ENCODE peak calls at places on chromosomes 5 and 9, in four cellular contexts. One of them, this sample, is unnamed.

GRCh38 chr5:135834639-135835529 is at the start of gene SLC25A48:
- DNase-seq in PC-9: no peak
- DNase-seq in brain microvascular endothelial cell: no peak
- DNase-seq in endodermal cell: peak; percentile 96
- DNase-seq in this sample: peak; percentile 83

GRCh38 chr9:109035684-109036423 is 22.6 kb upstream of the CTNNAL1 start:
- DNase-seq in PC-9: peak; percentile 99
- DNase-seq in brain microvascular endothelial cell: peak; percentile 52
- DNase-seq in endodermal cell: no peak
- DNase-seq in this sample: no peak

GRCh38 chr5:5050797-5051196 is 89.3 kb upstream of the ADAMTS16 start:
- DNase-seq in PC-9: no peak
- DNase-seq in brain microvascular endothelial cell: no peak
- DNase-seq in endodermal cell: no peak
- DNase-seq in this sample: no peak

GRCh38 chr9:95073918-95074317 is 243.6 kb downstream of the FANCC start:
- DNase-seq in PC-9: no peak
- DNase-seq in brain microvascular endothelial cell: no peak
- DNase-seq in endodermal cell: no peak
- DNase-seq in this sample: no peak

GRCh38 chr9:135905380-135906282 is 1.7 kb downstream of the CAMSAP1 start:
- DNase-seq in PC-9: peak; percentile 82
- DNase-seq in brain microvascular endothelial cell: no peak
- DNase-seq in endodermal cell: no peak
- DNase-seq in this sample: no peak

GRCh38 chr9:113484258-113484730 is 20.8 kb downstream of the RGS3 start:
- DNase-seq in PC-9: no peak
- DNase-seq in brain microvascular endothelial cell: peak; percentile 11
- DNase-seq in endodermal cell: peak; percentile 19
- DNase-seq in this sample: no peak

GRCh38 chr9:134224130-134224826 is 59.9 kb upstream of the RNU6ATAC start:
- DNase-seq in PC-9: no peak
- DNase-seq in brain microvascular endothelial cell: no peak
- DNase-seq in endodermal cell: no peak
- DNase-seq in this sample: no peak

GRCh38 chr9:79757906-79758669 is 186.3 kb downstream of the TLE4 start:
- DNase-seq in PC-9: no peak
- DNase-seq in brain microvascular endothelial cell: no peak
- DNase-seq in endodermal cell: no peak
- DNase-seq in this sample: no peak

GRCh38 chr5:140042551-140043507 is at the start of gene NRG2:
- DNase-seq in PC-9: peak; percentile 45
- DNase-seq in brain microvascular endothelial cell: peak; percentile 22
- DNase-seq in endodermal cell: peak; percentile 94
- DNase-seq in this sample: peak; percentile 87

GRCh38 chr5:172064766-172065165 is 58.3 kb upstream of the FBXW11 start:
- DNase-seq in PC-9: no peak
- DNase-seq in brain microvascular endothelial cell: no peak
- DNase-seq in endodermal cell: no peak
- DNase-seq in this sample: no peak

GRCh38 chr5:171999877-172000276 is 6.6 kb downstream of the FBXW11 start:
- DNase-seq in PC-9: no peak
- DNase-seq in brain microvascular endothelial cell: no peak
- DNase-seq in endodermal cell: no peak
- DNase-seq in this sample: no peak

GRCh38 chr5:148938535-148938907 is 112.1 kb downstream of the ADRB2 start:
- DNase-seq in PC-9: no peak
- DNase-seq in brain microvascular endothelial cell: no peak
- DNase-seq in endodermal cell: no peak
- DNase-seq in this sample: no peak

GRCh38 chr9:129889936-129890717 is 54.9 kb downstream of the USP20 start:
- DNase-seq in PC-9: no peak
- DNase-seq in brain microvascular endothelial cell: no peak
- DNase-seq in endodermal cell: peak; percentile 87
- DNase-seq in this sample: no peak

GRCh38 chr5:58462154-58462553 is 2.3 kb upstream of the PLK2 start:
- DNase-seq in PC-9: no peak
- DNase-seq in brain microvascular endothelial cell: no peak
- DNase-seq in endodermal cell: no peak
- DNase-seq in this sample: peak; percentile 42

GRCh38 chr9:76107487-76107886 is 217.0 kb downstream of the PCSK5 start:
- DNase-seq in PC-9: no peak
- DNase-seq in brain microvascular endothelial cell: no peak
- DNase-seq in endodermal cell: no peak
- DNase-seq in this sample: no peak

GRCh38 chr5:100623719-100624118 is 88.5 kb downstream of the FAM174A start:
- DNase-seq in PC-9: no peak
- DNase-seq in brain microvascular endothelial cell: peak; percentile 38
- DNase-seq in endodermal cell: no peak
- DNase-seq in this sample: no peak

GRCh38 chr5:148690945-148691344 is 36.6 kb upstream of the HTR4 start:
- DNase-seq in PC-9: no peak
- DNase-seq in brain microvascular endothelial cell: no peak
- DNase-seq in endodermal cell: no peak
- DNase-seq in this sample: no peak

GRCh38 chr9:16337322-16338029 is 533.0 kb downstream of the BNC2 start:
- DNase-seq in PC-9: peak; percentile 96
- DNase-seq in brain microvascular endothelial cell: peak; percentile 90
- DNase-seq in endodermal cell: no peak
- DNase-seq in this sample: no peak

GRCh38 chr5:35120745-35121144 is 73.0 kb upstream of the AGXT2 start:
- DNase-seq in PC-9: peak; percentile 21
- DNase-seq in brain microvascular endothelial cell: no peak
- DNase-seq in endodermal cell: no peak
- DNase-seq in this sample: no peak

GRCh38 chr5:24401767-24402166 is 243.0 kb downstream of the CDH10 start:
- DNase-seq in PC-9: no peak
- DNase-seq in brain microvascular endothelial cell: peak; percentile 3
- DNase-seq in endodermal cell: no peak
- DNase-seq in this sample: no peak

GRCh38 chr9:129584136-129584535 is 36.8 kb downstream of the C9orf50 start:
- DNase-seq in PC-9: peak; percentile 63
- DNase-seq in brain microvascular endothelial cell: peak; percentile 86
- DNase-seq in endodermal cell: peak; percentile 90
- DNase-seq in this sample: peak; percentile 81

GRCh38 chr5:6504677-6505414 is 56.2 kb downstream of the UBE2QL1 start:
- DNase-seq in PC-9: no peak
- DNase-seq in brain microvascular endothelial cell: no peak
- DNase-seq in endodermal cell: peak; percentile 24
- DNase-seq in this sample: no peak
- TF ChIP-seq CTCF in PC-9: no peak
- TF ChIP-seq CTCF in brain microvascular endothelial cell: no peak
- TF ChIP-seq CTCF in endodermal cell: no peak
- TF ChIP-seq CTCF in this sample: no peak

GRCh38 chr5:2748841-2749513 is 2.5 kb downstream of the IRX2 start:
- DNase-seq in PC-9: no peak
- DNase-seq in brain microvascular endothelial cell: no peak
- DNase-seq in endodermal cell: peak; percentile 52
- DNase-seq in this sample: peak; percentile 13

GRCh38 chr5:2750026-2750757 is 1.3 kb downstream of the IRX2 start:
- DNase-seq in PC-9: no peak
- DNase-seq in brain microvascular endothelial cell: no peak
- DNase-seq in endodermal cell: peak; percentile 64
- DNase-seq in this sample: no peak

GRCh38 chr5:2750758-2751464 is 566 bp downstream of the IRX2 start:
- DNase-seq in PC-9: no peak
- DNase-seq in brain microvascular endothelial cell: no peak
- DNase-seq in endodermal cell: peak; percentile 80
- DNase-seq in this sample: peak; percentile 49

GRCh38 chr5:2748180-2748840 is 3.2 kb downstream of the IRX2 start:
- DNase-seq in PC-9: no peak
- DNase-seq in brain microvascular endothelial cell: no peak
- DNase-seq in endodermal cell: no peak
- DNase-seq in this sample: peak; percentile 3

GRCh38 chr5:2749514-2750025 is 1.9 kb downstream of the IRX2 start:
- DNase-seq in PC-9: no peak
- DNase-seq in brain microvascular endothelial cell: no peak
- DNase-seq in endodermal cell: peak; percentile 51
- DNase-seq in this sample: no peak
- H3K4me3 ChIP-seq in PC-9: no peak overlapping the region
- H3K4me3 ChIP-seq in brain microvascular endothelial cell: no peak overlapping the region
- H3K4me3 ChIP-seq in endodermal cell: peak overlapping the region; percentile 85
- H3K4me3 ChIP-seq in this sample: no peak overlapping the region

DNA sequence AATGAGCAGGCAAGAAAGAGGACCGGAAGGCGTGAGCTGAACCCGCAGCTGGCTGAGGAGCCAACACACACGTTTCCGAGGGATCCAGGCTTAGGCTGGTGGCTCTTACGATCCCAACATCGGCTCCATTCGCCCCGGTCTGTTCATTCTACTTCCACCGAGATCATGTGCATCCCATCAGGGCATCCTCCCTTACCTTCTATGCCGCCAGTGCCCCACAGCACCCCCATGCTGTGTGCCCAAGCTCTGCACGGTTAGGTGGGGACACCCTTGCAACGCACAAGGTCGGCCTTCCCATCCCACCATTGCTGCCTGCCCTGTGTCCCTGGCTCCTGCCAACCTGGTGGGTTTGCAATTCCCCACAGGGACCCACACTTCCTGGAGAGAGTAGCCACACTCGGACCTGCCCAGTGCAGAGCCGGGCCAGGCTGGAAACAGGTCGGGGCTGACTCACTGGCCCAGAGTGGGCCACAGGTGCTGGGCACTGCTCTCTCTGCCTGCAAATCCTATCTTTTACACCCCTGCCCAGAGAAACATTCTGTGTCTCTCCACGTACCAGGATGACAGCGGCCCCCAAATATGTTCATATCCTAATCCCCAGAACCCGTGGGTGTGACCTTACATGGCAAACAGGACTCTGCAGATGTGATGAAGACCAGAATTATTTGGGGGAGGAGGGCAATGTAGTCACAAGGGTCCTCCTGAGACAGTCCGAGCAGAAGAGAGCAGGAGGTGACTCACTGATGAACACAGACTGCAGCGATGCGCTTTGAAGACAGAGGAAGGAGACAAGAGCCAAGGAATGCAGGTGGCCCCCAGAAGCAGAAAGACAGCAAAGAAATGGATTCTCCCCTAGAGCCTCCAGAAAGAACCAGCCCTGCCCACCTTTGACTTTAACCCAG is 182.2 kb downstream of the AUH start:
- DNase-seq in PC-9: peak; percentile 58
- DNase-seq in brain microvascular endothelial cell: peak; percentile 71
- DNase-seq in endodermal cell: no peak
- DNase-seq in this sample: no peak
- TF ChIP-seq CTCF in PC-9: no peak
- TF ChIP-seq CTCF in brain microvascular endothelial cell: no peak
- TF ChIP-seq CTCF in endodermal cell: no peak
- TF ChIP-seq CTCF in this sample: no peak

GRCh38 chr9:102273952-102274351 is 535.5 kb upstream of the GRIN3A start:
- DNase-seq in PC-9: no peak
- DNase-seq in brain microvascular endothelial cell: peak; percentile 22
- DNase-seq in endodermal cell: no peak
- DNase-seq in this sample: no peak
- H3K4me3 ChIP-seq in PC-9: no peak overlapping the region
- H3K4me3 ChIP-seq in brain microvascular endothelial cell: no peak overlapping the region
- H3K4me3 ChIP-seq in endodermal cell: no peak overlapping the region
- H3K4me3 ChIP-seq in this sample: no peak overlapping the region

DNA sequence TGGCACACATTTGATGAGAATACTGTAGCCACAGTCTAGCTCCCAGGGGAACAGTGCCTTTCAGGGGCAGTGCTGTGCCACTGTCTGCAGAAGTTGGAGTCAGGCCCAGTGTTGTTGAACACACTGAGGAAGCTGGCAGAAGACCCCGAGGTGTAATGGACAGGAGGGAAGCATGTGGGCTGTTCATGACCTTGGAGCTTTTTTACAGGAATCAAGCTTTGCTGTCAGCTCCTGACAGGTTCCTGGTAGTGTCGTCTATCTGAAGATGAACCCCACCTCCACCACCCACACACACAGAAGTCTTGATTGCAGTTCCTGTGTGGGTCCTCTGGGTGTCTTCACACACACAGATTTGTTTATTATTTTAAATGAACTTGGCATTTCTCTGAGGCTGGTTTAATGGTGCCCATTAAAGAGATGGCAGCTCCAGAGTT is 40.3 kb upstream of the TNFAIP8 start:
- DNase-seq in PC-9: no peak
- DNase-seq in brain microvascular endothelial cell: no peak
- DNase-seq in endodermal cell: peak; percentile 51
- DNase-seq in this sample: peak; percentile 37
- TF ChIP-seq CTCF in PC-9: peak; percentile 46
- TF ChIP-seq CTCF in brain microvascular endothelial cell: peak; percentile 57
- TF ChIP-seq CTCF in endodermal cell: peak; percentile 49
- TF ChIP-seq CTCF in this sample: peak; percentile 32

DNA sequence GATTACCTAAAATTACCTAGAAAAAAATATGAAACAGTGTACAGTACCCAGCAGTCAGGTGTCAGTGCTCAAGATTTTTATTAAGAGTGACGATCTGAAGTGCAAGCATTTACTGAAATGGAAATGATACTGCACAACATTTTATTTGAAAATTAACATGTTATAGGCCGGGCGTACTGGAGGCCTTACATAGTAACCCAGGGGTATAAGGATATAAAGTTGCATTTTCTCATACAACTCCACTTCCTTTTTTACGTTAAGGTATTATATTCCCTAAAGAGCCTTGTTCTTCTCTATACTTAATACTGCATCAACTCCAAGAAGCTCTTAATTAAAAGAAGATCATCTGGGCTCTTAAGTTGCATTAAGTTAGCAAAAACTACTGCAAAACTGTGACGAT is 3.3 kb downstream of the MAT2B start:
- DNase-seq in PC-9: no peak
- DNase-seq in brain microvascular endothelial cell: no peak
- DNase-seq in endodermal cell: no peak
- DNase-seq in this sample: no peak
- H3K4me3 ChIP-seq in PC-9: no peak overlapping the region
- H3K4me3 ChIP-seq in brain microvascular endothelial cell: no peak overlapping the region
- H3K4me3 ChIP-seq in endodermal cell: peak overlapping the region; percentile 98
- H3K4me3 ChIP-seq in this sample: no peak overlapping the region

DNA sequence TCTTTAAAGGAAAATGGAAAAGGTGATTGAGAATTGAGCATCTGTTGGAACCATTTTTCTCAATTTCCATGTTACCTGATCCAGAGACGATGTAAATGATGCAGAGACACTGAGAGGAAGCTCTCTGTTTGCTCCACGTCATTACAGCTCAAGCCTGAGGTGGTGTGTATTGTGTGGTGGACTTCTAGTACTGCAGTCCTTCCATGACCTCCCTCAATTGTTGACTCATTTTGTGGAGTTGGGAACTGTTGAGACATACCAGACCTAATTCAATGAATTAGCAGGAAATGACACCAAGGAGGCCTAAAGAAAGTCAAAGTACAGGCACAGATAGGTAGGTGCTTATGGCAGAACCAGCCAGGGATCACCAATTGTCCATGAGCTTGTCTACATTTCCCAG is 15.6 kb upstream of the LVRN start:
- DNase-seq in PC-9: no peak
- DNase-seq in brain microvascular endothelial cell: peak; percentile 36
- DNase-seq in endodermal cell: no peak
- DNase-seq in this sample: no peak
- TF ChIP-seq CTCF in PC-9: no peak
- TF ChIP-seq CTCF in brain microvascular endothelial cell: no peak
- TF ChIP-seq CTCF in endodermal cell: no peak
- TF ChIP-seq CTCF in this sample: no peak

GRCh38 chr5:177468329-177469058 is 4.9 kb downstream of the DBN1 start:
- DNase-seq in PC-9: peak; percentile 70
- DNase-seq in brain microvascular endothelial cell: peak; percentile 56
- DNase-seq in endodermal cell: peak; percentile 87
- DNase-seq in this sample: no peak
- H3K4me3 ChIP-seq in PC-9: no peak overlapping the region
- H3K4me3 ChIP-seq in brain microvascular endothelial cell: no peak overlapping the region
- H3K4me3 ChIP-seq in endodermal cell: no peak overlapping the region
- H3K4me3 ChIP-seq in this sample: no peak overlapping the region